ENCODE peak calls at places on chromosomes 1 and 21, in eight cellular contexts. U, D, G, F, T, X, O and L are unnamed samples.
A peak's percentile ranks its signal among the peaks of the same experiment; 100 is the strongest.

GRCh38 chr21:36757246-36757645 is 58.3 kb downstream of the SIM2 start:
- DNase-seq in F (no peak), U (no peak), X (peak; percentile 49), G (no peak), D (no peak), O (no peak), T (no peak), L (no peak)

GRCh38 chr1:94792473-94792875 is 27.7 kb upstream of the SLC44A3 start:
- DNase-seq in O (no peak), X (no peak), F (peak; percentile 57), T (no peak), G (no peak), U (no peak), D (no peak), L (no peak)

GRCh38 chr1:207218512-207219352 is 102.7 kb upstream of the CD55 start:
- DNase-seq in U (no peak), G (peak; percentile 51), O (no peak), F (peak; percentile 76), D (no peak), T (peak; percentile 46), X (no peak), L (no peak)

GRCh38 chr1:86992790-86993189 is 78.4 kb downstream of the HS2ST1 start:
- DNase-seq in U (no peak), T (no peak), F (peak; percentile 8), D (no peak), G (no peak), X (no peak), O (no peak), L (no peak)

GRCh38 chr1:48003741-48004503 is 6.7 kb upstream of the TRABD2B start:
- DNase-seq in G (no peak), O (no peak), X (peak; percentile 36), F (peak; percentile 24), D (no peak), U (no peak), T (no peak), L (no peak)

GRCh38 chr1:22903113-22903512 is 69.6 kb downstream of the LACTBL1 start:
- DNase-seq in U (no peak), F (peak; percentile 2), O (no peak), G (no peak), T (no peak), X (no peak), D (no peak), L (no peak)

GRCh38 chr1:19423130-19423529 is 62.2 kb downstream of the CAPZB start:
- DNase-seq in G (no peak), X (no peak), U (no peak), T (no peak), O (no peak), F (no peak), D (no peak), L (no peak)

GRCh38 chr21:42002421-42002958 is 7.7 kb downstream of the ZBTB21 start:
- DNase-seq in O (no peak), G (no peak), F (no peak), T (no peak), X (no peak), D (peak; percentile 22), U (no peak), L (no peak)

GRCh38 chr1:47817861-47818260 is 179.3 kb downstream of the TRABD2B start:
- DNase-seq in X (no peak), U (no peak), G (no peak), T (no peak), D (no peak), F (no peak), O (no peak), L (no peak)

GRCh38 chr1:119288751-119289150 is 79.8 kb upstream of the HAO2 start:
- DNase-seq in X (no peak), F (no peak), G (no peak), T (no peak), O (no peak), D (no peak), U (no peak), L (no peak)

GRCh38 chr1:223684488-223684792 is 18.9 kb upstream of the CAPN8 start:
- DNase-seq in T (no peak), F (no peak), X (no peak), U (no peak), G (no peak), D (no peak), O (no peak), L (no peak)
- TF ChIP-seq CTCF in T (no peak), F (peak; percentile 10), X (no peak), U (peak; percentile 19), G (no peak), D (no peak), O (no peak), L (peak; percentile 11)

DNA sequence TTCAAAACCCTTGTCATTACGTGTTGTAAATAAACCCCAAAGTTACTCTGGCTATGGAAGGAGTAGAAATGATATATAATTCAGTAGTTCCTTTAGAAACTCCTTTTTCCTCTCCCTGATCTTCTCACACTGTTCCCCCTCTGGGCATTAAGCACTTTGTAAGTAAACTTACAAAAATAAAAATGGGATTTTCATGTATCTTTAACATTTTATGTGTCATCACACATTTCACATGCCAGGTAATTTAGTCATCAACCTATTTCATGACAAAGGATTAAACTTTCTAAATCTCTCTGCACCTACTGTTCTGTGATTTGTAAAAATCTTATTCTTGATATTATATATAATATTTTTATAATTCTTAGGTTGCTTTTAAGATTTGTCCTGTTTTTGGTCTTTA is 176.9 kb downstream of the NEK7 start:
- DNase-seq in D (no peak), G (no peak), F (no peak), T (no peak), X (no peak), U (no peak), O (no peak), L (no peak)
- TF ChIP-seq CTCF in D (no peak), G (no peak), F (no peak), T (no peak), X (no peak), U (no peak), O (no peak), L (no peak)

DNA sequence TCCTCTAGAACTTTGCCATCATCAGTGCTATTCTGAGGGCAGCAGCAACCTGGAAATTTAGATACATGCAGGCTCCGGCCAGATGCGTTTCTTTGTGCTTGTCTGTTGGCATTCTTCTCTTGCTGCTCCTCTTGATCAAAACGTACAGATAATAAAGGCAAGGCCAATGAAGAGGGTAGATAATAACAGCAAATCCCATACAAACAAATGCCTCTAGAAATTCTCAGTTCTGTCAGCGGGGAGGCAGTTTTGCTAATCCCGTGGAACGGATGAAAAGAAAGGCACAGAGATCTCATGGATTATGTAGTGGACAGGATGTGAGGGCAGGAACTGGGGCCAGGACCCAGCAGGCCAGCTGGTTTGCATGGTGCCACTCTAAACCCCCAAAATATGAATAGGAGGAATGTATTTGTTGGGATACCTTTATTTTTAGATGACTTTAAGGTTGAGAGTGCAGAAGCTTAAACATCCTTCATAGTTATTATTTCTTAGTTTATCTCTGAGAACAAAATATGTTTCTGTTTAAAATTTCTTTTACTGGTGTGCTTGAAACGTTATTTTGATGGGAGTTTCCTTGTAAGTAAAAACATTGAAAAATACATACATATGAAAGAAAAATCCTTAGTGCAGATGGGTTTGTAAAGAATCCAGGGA is 1.5 kb downstream of the ITSN1 start:
- DNase-seq in D (no peak), X (peak; percentile 68), G (no peak), O (no peak), F (no peak), T (no peak), U (no peak), L (peak; percentile 7)
- TF ChIP-seq CTCF in D (no peak), X (no peak), G (no peak), O (no peak), F (no peak), T (no peak), U (no peak), L (no peak)

DNA sequence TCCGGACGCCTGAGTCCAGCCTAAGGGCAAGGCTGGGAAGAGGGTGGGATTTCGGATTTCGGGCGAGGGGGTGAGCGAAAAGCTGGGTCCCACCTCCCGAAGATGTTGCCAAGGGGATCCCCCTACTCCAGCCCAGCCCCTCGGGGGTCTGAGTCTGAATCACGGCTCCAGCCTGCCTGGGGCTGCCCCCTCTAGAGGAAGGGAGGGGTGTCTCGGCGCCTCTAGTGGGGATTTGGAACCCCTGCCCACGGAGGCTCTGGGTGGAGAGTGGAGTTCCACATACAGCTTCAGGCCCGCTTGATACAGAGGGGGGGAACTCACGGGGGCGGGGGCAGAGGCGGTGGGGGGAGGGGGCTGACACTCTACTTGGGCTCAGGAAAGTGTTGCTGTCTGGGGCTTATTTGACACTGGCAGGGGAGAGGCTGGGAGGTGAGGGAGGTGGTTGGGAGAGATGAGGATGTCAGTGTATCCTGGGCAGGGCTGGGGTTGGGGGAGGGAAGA is 686 bp downstream of the KIRREL1 start:
- DNase-seq in G (no peak), X (no peak), D (no peak), U (no peak), T (peak; percentile 30), F (no peak), O (no peak), L (no peak)
- TF ChIP-seq CTCF in G (no peak), X (no peak), D (no peak), U (no peak), T (no peak), F (no peak), O (no peak), L (no peak)

DNA sequence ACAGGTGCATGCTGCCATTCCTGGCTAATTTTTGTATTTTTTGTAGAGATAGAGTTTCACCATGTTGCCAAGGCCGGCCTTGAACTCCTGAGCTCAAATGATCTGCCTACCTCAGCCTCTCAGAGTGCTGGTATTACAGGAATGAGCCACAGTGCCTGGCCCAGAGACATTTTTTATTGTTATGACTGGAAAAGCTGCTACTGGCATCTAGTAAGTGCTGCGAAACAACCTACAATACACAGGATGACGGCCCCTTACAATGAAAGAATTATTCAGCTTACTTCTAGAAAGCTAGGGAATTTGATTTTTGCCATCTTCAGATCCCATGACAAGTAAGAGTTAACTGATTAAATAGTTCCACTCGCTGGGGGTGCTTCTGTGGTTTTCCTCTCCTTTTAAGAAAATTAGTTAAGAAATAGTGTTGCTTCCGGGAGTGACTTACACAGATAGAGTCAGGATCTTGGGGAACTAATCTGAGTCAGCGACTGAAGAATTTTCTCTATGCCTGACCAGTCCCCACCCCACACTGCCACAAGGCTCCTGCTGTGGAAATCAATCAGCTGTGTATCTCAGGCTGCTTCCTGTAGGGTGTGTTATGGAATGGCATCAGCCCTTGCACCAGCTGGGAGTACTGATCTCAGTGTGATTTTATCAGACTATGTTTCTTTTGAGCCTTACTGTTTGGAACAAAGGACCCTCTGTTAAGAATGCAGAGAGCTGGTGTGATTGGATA is 93.0 kb upstream of the BMP8A start:
- DNase-seq in U (peak; percentile 37), F (peak; percentile 91), T (peak; percentile 87), G (peak; percentile 59), D (no peak), X (peak; percentile 22), O (peak; percentile 37), L (peak; percentile 52)
- TF ChIP-seq CTCF in U (no peak), F (no peak), T (no peak), G (no peak), D (no peak), X (no peak), O (no peak), L (no peak)